ENCODE peak calls at places on chromosomes 2 and 18, in nine cellular contexts. T is GM10248, U is right atrium auricular region, V is chondrocyte, L is cardiac fibroblast, K is MCF 10A, W is choroid plexus epithelial cell, Z is endodermal cell, S is PC-3. B is an unnamed sample.

GRCh38 chr18:66193938-66194337 is 410.0 kb downstream of the CDH19 start:
- DNase-seq in T (no peak), U (no peak), V (no peak), L (no peak), K (no peak), W (no peak), Z (no peak), S (no peak), B (no peak)

GRCh38 chr2:155689791-155690190 is 642.7 kb downstream of the NR4A2 start:
- DNase-seq in T (no peak), U (no peak), V (no peak), L (peak), K (no peak), W (no peak), Z (no peak), S (no peak), B (peak)

GRCh38 chr2:27989149-27989548 is 98.6 kb downstream of the BABAM2 start:
- DNase-seq in T (no peak), U (no peak), V (no peak), L (no peak), K (peak), W (no peak), Z (no peak), S (no peak), B (no peak)

GRCh38 chr2:182038579-182038978 is 52.9 kb downstream of the PPP1R1C start:
- DNase-seq in T (no peak), U (no peak), V (no peak), L (peak), K (peak), W (peak), Z (no peak), S (peak), B (no peak)

GRCh38 chr2:66729391-66729790 is 294.5 kb downstream of the MEIS1 start:
- DNase-seq in T (no peak), U (no peak), V (no peak), L (no peak), K (no peak), W (peak), Z (no peak), S (no peak), B (no peak)

GRCh38 chr18:39871976-39872375 is 2083.1 kb upstream of the PIK3C3 start:
- DNase-seq in T (no peak), U (no peak), V (no peak), L (no peak), K (no peak), W (peak), Z (no peak), S (no peak), B (no peak)

GRCh38 chr2:99682280-99683060 is 192.7 kb upstream of the REV1 start:
- DNase-seq in T (no peak), U (peak), V (no peak), L (peak), K (no peak), W (peak), Z (no peak), S (no peak), B (no peak)

GRCh38 chr2:130915595-130916437 is 79.1 kb downstream of the ARHGEF4 start:
- DNase-seq in T (no peak), U (no peak), V (no peak), L (no peak), K (no peak), W (no peak), Z (no peak), S (no peak), B (no peak)

GRCh38 chr2:235061656-235062055 is 109.8 kb downstream of the SH3BP4 start:
- DNase-seq in T (no peak), U (no peak), V (no peak), L (no peak), K (no peak), W (no peak), Z (no peak), S (no peak), B (no peak)

GRCh38 chr18:48962857-48963554 is 12.2 kb upstream of the SMAD7 start:
- DNase-seq in T (no peak), U (no peak), V (no peak), L (no peak), K (no peak), W (peak), Z (peak), S (no peak), B (no peak)

GRCh38 chr18:13570856-13571495 is 155.4 kb downstream of the FAM210A start:
- DNase-seq in T (no peak), U (no peak), V (no peak), L (no peak), K (no peak), W (no peak), Z (no peak), S (no peak), B (no peak)

GRCh38 chr2:201983174-201983573 is 50.5 kb upstream of the FZD7 start:
- DNase-seq in T (no peak), U (no peak), V (no peak), L (no peak), K (no peak), W (no peak), Z (no peak), S (no peak), B (no peak)

GRCh38 chr2:29012211-29012681 is 31.1 kb downstream of the TOGARAM2 start:
- DNase-seq in T (no peak), U (peak), V (no peak), L (peak), K (no peak), W (peak), Z (no peak), S (no peak), B (no peak)

GRCh38 chr18:59279193-59279592 is 5.9 kb upstream of the RAX start:
- DNase-seq in T (no peak), U (no peak), V (no peak), L (no peak), K (no peak), W (no peak), Z (no peak), S (no peak), B (no peak)

GRCh38 chr2:36246320-36246990 is 109.1 kb upstream of the CRIM1 start:
- DNase-seq in T (peak), U (no peak), V (no peak), L (no peak), K (no peak), W (peak), Z (no peak), S (no peak), B (no peak)

GRCh38 chr2:151577116-151577515 is 157.2 kb downstream of the NEB start:
- DNase-seq in T (no peak), U (no peak), V (no peak), L (no peak), K (no peak), W (no peak), Z (no peak), S (no peak), B (no peak)

GRCh38 chr2:230865324-230865765 is 603 bp downstream of the ITM2C start:
- DNase-seq in T (no peak), U (no peak), V (no peak), L (peak), K (no peak), W (no peak), Z (peak), S (no peak), B (no peak)

GRCh38 chr2:202064206-202064880 is 8.7 kb upstream of the KIAA2012 start:
- DNase-seq in T (no peak), U (no peak), V (no peak), L (peak), K (peak), W (peak), Z (peak), S (peak), B (peak)

GRCh38 chr2:100606740-100607343 is 44.0 kb downstream of the PDCL3 start:
- DNase-seq in T (peak), U (no peak), V (no peak), L (peak), K (peak), W (peak), Z (peak), S (peak), B (peak)

GRCh38 chr2:172398444-172398843 is 28.9 kb upstream of the ITGA6 start:
- DNase-seq in T (no peak), U (no peak), V (no peak), L (no peak), K (no peak), W (peak), Z (no peak), S (peak), B (no peak)

GRCh38 chr2:202007015-202008011 is 26.3 kb upstream of the FZD7 start:
- DNase-seq in T (no peak), U (no peak), V (no peak), L (peak), K (no peak), W (peak), Z (no peak), S (no peak), B (no peak)

GRCh38 chr2:159209341-159210306 is 76.9 kb downstream of the WDSUB1 start:
- DNase-seq in T (no peak), U (no peak), V (no peak), L (no peak), K (no peak), W (no peak), Z (peak), S (no peak), B (no peak)

GRCh38 chr2:157744571-157745076 is 116.0 kb upstream of the ACVR1C start:
- DNase-seq in T (no peak), U (no peak), V (no peak), L (no peak), K (no peak), W (no peak), Z (no peak), S (no peak), B (no peak)

GRCh38 chr2:220887880-220888279 is 684.2 kb downstream of the EPHA4 start:
- DNase-seq in T (no peak), U (no peak), V (no peak), L (no peak), K (no peak), W (no peak), Z (no peak), S (no peak), B (no peak)

DNA sequence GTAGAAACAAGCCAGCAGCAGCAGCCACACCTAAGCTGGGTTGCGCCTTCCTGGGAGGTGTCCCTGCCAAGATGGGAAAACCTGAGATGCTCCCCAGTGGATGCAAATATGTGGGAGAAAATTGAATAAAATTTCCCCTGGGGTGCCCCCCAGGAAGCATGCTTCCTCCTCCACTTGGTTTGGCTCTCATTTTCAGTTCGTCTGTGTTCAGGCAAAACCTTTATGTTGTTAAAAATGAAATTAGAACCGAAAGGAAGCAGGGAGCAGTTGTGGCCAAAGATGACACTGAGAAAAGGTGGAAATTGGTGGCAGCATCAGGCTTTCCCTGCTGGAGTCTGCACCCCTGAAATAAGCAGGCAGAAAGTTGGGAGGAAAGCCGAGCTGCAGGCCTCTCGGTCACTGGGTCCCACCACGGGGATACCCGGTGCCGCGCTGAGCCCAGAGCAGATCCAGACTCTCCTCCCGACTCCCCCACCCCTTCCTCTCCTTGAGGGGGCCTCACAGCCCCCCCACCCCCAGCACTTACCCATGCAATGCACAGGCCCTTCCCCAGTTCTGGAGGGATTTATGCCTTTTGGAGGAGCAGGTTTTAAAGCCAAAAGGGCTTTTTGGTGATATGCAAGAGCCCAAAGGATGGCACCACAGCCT is 267.7 kb upstream of the SPRED2 start:
- DNase-seq in T (peak), U (no peak), V (no peak), L (no peak), K (no peak), W (no peak), Z (no peak), S (no peak), B (no peak)
- TF ChIP-seq CTCF in T (no peak), U (no peak), V (no peak), L (no peak), K (no peak), W (no peak), Z (no peak), S (no peak), B (no peak)

GRCh38 chr2:25402477-25402876 is 60.8 kb upstream of the DNMT3A start:
- DNase-seq in T (peak), U (no peak), V (no peak), L (no peak), K (no peak), W (no peak), Z (no peak), S (no peak), B (no peak)

GRCh38 chr2:25401307-25402021 is 59.7 kb upstream of the DNMT3A start:
- DNase-seq in T (no peak), U (peak), V (no peak), L (no peak), K (no peak), W (no peak), Z (no peak), S (no peak), B (no peak)

GRCh38 chr2:25397777-25398176 is 56.1 kb upstream of the DNMT3A start:
- DNase-seq in T (no peak), U (no peak), V (no peak), L (no peak), K (no peak), W (no peak), Z (no peak), S (no peak), B (no peak)

GRCh38 chr2:25400576-25401241 is 59.0 kb upstream of the DNMT3A start:
- DNase-seq in T (no peak), U (no peak), V (no peak), L (no peak), K (no peak), W (no peak), Z (no peak), S (no peak), B (no peak)

DNA sequence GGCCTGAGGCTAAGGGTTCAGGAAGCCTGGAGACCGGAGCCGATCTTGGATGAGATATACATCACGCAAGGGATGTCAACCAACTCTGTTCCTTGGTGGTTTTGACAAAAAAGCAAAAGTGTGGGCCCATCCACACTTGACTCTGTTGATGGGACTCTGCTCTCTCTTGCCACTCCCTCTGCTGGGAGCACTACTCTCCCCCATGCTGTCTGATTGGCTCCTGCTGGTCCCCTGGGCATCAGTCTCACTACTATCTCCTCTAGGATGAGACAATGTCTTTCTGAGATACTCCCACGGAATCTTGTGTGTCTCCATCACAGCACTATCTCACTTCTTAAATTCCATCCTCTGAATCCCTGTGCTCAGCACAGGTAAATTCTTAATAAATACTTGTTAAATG is 56.8 kb upstream of the DNMT3A start:
- DNase-seq in T (no peak), U (no peak), V (no peak), L (no peak), K (no peak), W (no peak), Z (no peak), S (no peak), B (no peak)
- TF ChIP-seq CTCF in T (no peak), U (no peak), V (no peak), L (no peak), K (no peak), W (no peak), Z (no peak), S (no peak), B (no peak)

GRCh38 chr2:148493822-148494563 is 150.6 kb upstream of the EPC2 start:
- DNase-seq in T (peak), U (no peak), V (no peak), L (no peak), K (no peak), W (no peak), Z (no peak), S (no peak), B (no peak)

GRCh38 chr2:148486655-148487054 is 157.9 kb upstream of the EPC2 start:
- DNase-seq in T (no peak), U (no peak), V (no peak), L (no peak), K (no peak), W (no peak), Z (no peak), S (no peak), B (no peak)

GRCh38 chr2:148487439-148487838 is 157.1 kb upstream of the EPC2 start:
- DNase-seq in T (no peak), U (no peak), V (no peak), L (no peak), K (no peak), W (no peak), Z (no peak), S (no peak), B (no peak)

DNA sequence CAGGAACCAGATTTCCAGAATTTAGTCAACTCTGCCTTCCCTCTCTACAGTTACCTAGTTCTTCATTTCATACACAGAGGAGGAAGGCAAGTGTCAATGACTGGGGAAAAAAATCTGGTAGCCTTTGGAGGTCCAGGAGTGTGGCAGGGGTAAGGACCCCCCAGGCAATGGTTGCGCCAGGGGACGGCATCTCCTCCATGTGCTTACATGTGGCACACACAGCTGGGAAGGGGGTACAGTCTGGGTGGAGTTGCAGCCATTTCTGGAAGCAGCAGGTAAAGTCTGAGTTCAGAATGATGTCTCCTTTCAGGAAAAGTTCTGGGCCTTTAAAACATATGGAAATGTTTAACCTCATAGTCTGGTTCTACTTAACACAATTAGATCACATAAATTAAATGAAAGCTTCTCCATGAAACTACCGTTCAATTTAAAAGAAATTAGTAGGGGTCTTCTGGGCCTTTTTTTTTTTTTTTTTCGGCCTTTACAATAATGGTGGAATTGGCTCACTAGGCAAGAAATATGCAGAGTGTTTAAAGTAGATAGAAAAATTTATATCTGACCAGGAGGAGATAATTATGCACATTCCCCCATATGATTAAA is 153.6 kb upstream of the EPC2 start:
- DNase-seq in T (no peak), U (no peak), V (peak), L (no peak), K (no peak), W (no peak), Z (no peak), S (no peak), B (no peak)
- TF ChIP-seq CTCF in T (no peak), U (no peak), V (no peak), L (no peak), K (no peak), W (no peak), Z (no peak), S (no peak), B (no peak)

DNA sequence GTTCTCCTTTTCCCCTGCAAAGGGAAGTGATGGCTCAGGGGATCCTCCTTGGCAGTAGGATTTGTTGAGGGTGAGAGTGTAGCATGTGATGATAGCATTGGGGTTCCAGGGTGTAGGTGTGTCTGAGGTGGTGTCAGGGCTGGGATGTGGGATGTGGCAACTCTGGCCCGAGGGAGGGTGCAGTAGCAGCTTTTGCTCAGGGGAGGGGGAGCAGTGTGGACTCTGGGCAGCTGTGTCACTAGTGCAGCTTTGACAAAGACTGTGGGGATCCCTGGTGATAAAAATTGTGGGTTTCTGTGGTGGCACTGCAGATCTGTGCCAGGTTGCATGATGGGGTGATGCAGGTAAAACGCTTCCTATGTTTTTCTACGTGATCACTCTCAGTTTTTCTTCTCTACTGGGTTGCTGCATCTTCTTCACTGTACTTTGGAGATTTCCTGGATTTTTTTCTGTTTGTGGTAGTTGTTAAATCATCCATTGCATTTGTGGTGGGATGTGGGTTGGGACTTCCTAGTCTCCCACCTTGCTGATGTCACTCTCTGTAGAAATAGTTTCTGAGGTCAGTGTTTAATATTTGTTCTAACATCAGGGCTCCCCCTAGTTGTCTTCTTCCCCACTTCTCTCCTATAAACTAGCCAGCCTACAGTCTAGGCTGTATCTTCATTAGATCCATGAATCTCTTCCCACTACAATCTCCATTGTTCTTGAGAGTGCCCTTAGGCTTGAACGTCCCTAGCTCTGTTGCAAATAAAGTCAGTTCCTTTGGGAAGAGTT is 107.1 kb downstream of the ACTR3 start:
- DNase-seq in T (no peak), U (no peak), V (no peak), L (no peak), K (no peak), W (no peak), Z (no peak), S (no peak), B (no peak)
- TF ChIP-seq CTCF in T (no peak), U (no peak), V (no peak), L (no peak), K (no peak), W (peak), Z (no peak), S (no peak), B (no peak)

GRCh38 chr18:21593540-21594257 is 6.8 kb downstream of the ESCO1 start:
- DNase-seq in T (no peak), U (no peak), V (no peak), L (no peak), K (no peak), W (peak), Z (no peak), S (no peak), B (no peak)
- TF ChIP-seq CTCF in T (no peak), U (no peak), V (peak), L (no peak), K (no peak), W (peak), Z (no peak), S (peak), B (no peak)

GRCh38 chr2:142734231-142734630 is 143.2 kb upstream of the KYNU start:
- DNase-seq in T (no peak), U (no peak), V (no peak), L (no peak), K (no peak), W (no peak), Z (no peak), S (no peak), B (no peak)
- TF ChIP-seq CTCF in T (no peak), U (no peak), V (peak), L (peak), K (no peak), W (peak), Z (peak), S (peak), B (peak)

GRCh38 chr2:102703748-102704147 is 58.1 kb upstream of the TMEM182 start:
- DNase-seq in T (peak), U (no peak), V (no peak), L (peak), K (peak), W (peak), Z (peak), S (peak), B (no peak)
- TF ChIP-seq CTCF in T (peak), U (no peak), V (peak), L (peak), K (peak), W (peak), Z (peak), S (peak), B (peak)

B was measured in neural crest cell.